ENCODE peak calls at places on chromosomes 1 and 21, in seven cellular contexts. One of them, this sample, is unnamed.
A peak's percentile ranks its signal among the peaks of the same experiment; 100 is the strongest.

GRCh38 chr1:34928865-34929496 is 469 bp downstream of the DLGAP3 start:
- DNase-seq in glutamatergic neuron: peak; percentile 49
- DNase-seq in mesothelial cell of epicardium: no peak
- DNase-seq in HFF-Myc: no peak
- DNase-seq in esophagus squamous epithelium: no peak
- DNase-seq in GM20000: peak; percentile 73
- DNase-seq in sigmoid colon: no peak
- DNase-seq in this sample: no peak

GRCh38 chr1:201493757-201494617 is 12.9 kb downstream of the CSRP1 start:
- DNase-seq in glutamatergic neuron: no peak
- DNase-seq in mesothelial cell of epicardium: peak; percentile 69
- DNase-seq in HFF-Myc: no peak
- DNase-seq in esophagus squamous epithelium: no peak
- DNase-seq in GM20000: no peak
- DNase-seq in sigmoid colon: peak; percentile 85
- DNase-seq in this sample: peak; percentile 26

GRCh38 chr21:38888956-38889605 is 83.4 kb downstream of the ETS2 start:
- DNase-seq in glutamatergic neuron: no peak
- DNase-seq in mesothelial cell of epicardium: no peak
- DNase-seq in HFF-Myc: no peak
- DNase-seq in esophagus squamous epithelium: no peak
- DNase-seq in GM20000: no peak
- DNase-seq in sigmoid colon: no peak
- DNase-seq in this sample: no peak

GRCh38 chr1:109739738-109740614 is 862 bp downstream of the GSTM3 start:
- DNase-seq in glutamatergic neuron: peak; percentile 81
- DNase-seq in mesothelial cell of epicardium: peak; percentile 89
- DNase-seq in HFF-Myc: no peak
- DNase-seq in esophagus squamous epithelium: no peak
- DNase-seq in GM20000: peak; percentile 82
- DNase-seq in sigmoid colon: peak; percentile 90
- DNase-seq in this sample: peak; percentile 92

GRCh38 chr21:38254970-38255369 is 1.8 kb upstream of the KCNJ15 start:
- DNase-seq in glutamatergic neuron: no peak
- DNase-seq in mesothelial cell of epicardium: no peak
- DNase-seq in HFF-Myc: no peak
- DNase-seq in esophagus squamous epithelium: no peak
- DNase-seq in GM20000: no peak
- DNase-seq in sigmoid colon: no peak
- DNase-seq in this sample: no peak

GRCh38 chr1:16275591-16275990 is 38.6 kb upstream of the CPLANE2 start:
- DNase-seq in glutamatergic neuron: no peak
- DNase-seq in mesothelial cell of epicardium: no peak
- DNase-seq in HFF-Myc: no peak
- DNase-seq in esophagus squamous epithelium: no peak
- DNase-seq in GM20000: no peak
- DNase-seq in sigmoid colon: no peak
- DNase-seq in this sample: no peak

GRCh38 chr1:240189386-240189989 is 97.8 kb downstream of the FMN2 start:
- DNase-seq in glutamatergic neuron: no peak
- DNase-seq in mesothelial cell of epicardium: peak; percentile 41
- DNase-seq in HFF-Myc: no peak
- DNase-seq in esophagus squamous epithelium: no peak
- DNase-seq in GM20000: peak; percentile 36
- DNase-seq in sigmoid colon: no peak
- DNase-seq in this sample: peak; percentile 47

GRCh38 chr1:100462291-100463040 is 75.5 kb upstream of the GPR88 start:
- DNase-seq in glutamatergic neuron: no peak
- DNase-seq in mesothelial cell of epicardium: no peak
- DNase-seq in HFF-Myc: no peak
- DNase-seq in esophagus squamous epithelium: no peak
- DNase-seq in GM20000: no peak
- DNase-seq in sigmoid colon: no peak
- DNase-seq in this sample: peak; percentile 21

GRCh38 chr1:171141336-171142051 is 43.6 kb upstream of the FMO2 start:
- DNase-seq in glutamatergic neuron: no peak
- DNase-seq in mesothelial cell of epicardium: no peak
- DNase-seq in HFF-Myc: peak; percentile 98
- DNase-seq in esophagus squamous epithelium: no peak
- DNase-seq in GM20000: no peak
- DNase-seq in sigmoid colon: peak; percentile 82
- DNase-seq in this sample: no peak
- TF ChIP-seq CTCF in glutamatergic neuron: no peak
- TF ChIP-seq CTCF in mesothelial cell of epicardium: no peak
- TF ChIP-seq CTCF in HFF-Myc: peak; percentile 41
- TF ChIP-seq CTCF in esophagus squamous epithelium: no peak
- TF ChIP-seq CTCF in GM20000: no peak
- TF ChIP-seq CTCF in sigmoid colon: no peak
- TF ChIP-seq CTCF in this sample: no peak

GRCh38 chr1:72620453-72620852 is 338.1 kb upstream of the NEGR1 start:
- DNase-seq in glutamatergic neuron: no peak
- DNase-seq in mesothelial cell of epicardium: no peak
- DNase-seq in HFF-Myc: no peak
- DNase-seq in esophagus squamous epithelium: no peak
- DNase-seq in GM20000: no peak
- DNase-seq in sigmoid colon: no peak
- DNase-seq in this sample: no peak

GRCh38 chr1:72623299-72623708 is 341.0 kb upstream of the NEGR1 start:
- DNase-seq in glutamatergic neuron: no peak
- DNase-seq in mesothelial cell of epicardium: no peak
- DNase-seq in HFF-Myc: peak; percentile 16
- DNase-seq in esophagus squamous epithelium: no peak
- DNase-seq in GM20000: peak; percentile 10
- DNase-seq in sigmoid colon: no peak
- DNase-seq in this sample: peak; percentile 7
- TF ChIP-seq CTCF in glutamatergic neuron: peak; percentile 55
- TF ChIP-seq CTCF in mesothelial cell of epicardium: peak; percentile 27
- TF ChIP-seq CTCF in HFF-Myc: peak; percentile 61
- TF ChIP-seq CTCF in esophagus squamous epithelium: peak; percentile 34
- TF ChIP-seq CTCF in GM20000: no peak
- TF ChIP-seq CTCF in sigmoid colon: no peak
- TF ChIP-seq CTCF in this sample: peak; percentile 60

GRCh38 chr1:228226956-228227791 is 19.3 kb downstream of the OBSCN start:
- DNase-seq in glutamatergic neuron: no peak
- DNase-seq in mesothelial cell of epicardium: peak; percentile 31
- DNase-seq in HFF-Myc: no peak
- DNase-seq in esophagus squamous epithelium: no peak
- DNase-seq in GM20000: no peak
- DNase-seq in sigmoid colon: no peak
- DNase-seq in this sample: no peak
- TF ChIP-seq CTCF in glutamatergic neuron: peak; percentile 18
- TF ChIP-seq CTCF in mesothelial cell of epicardium: no peak
- TF ChIP-seq CTCF in HFF-Myc: peak; percentile 43
- TF ChIP-seq CTCF in esophagus squamous epithelium: peak; percentile 33
- TF ChIP-seq CTCF in GM20000: no peak
- TF ChIP-seq CTCF in sigmoid colon: no peak
- TF ChIP-seq CTCF in this sample: no peak

GRCh38 chr1:223143760-223144248 is 756 bp upstream of the TLR5 start:
- DNase-seq in glutamatergic neuron: no peak
- DNase-seq in mesothelial cell of epicardium: no peak
- DNase-seq in HFF-Myc: no peak
- DNase-seq in esophagus squamous epithelium: no peak
- DNase-seq in GM20000: peak; percentile 62
- DNase-seq in sigmoid colon: peak; percentile 71
- DNase-seq in this sample: no peak

GRCh38 chr1:223142269-223142668 is 779 bp downstream of the TLR5 start:
- DNase-seq in glutamatergic neuron: no peak
- DNase-seq in mesothelial cell of epicardium: no peak
- DNase-seq in HFF-Myc: no peak
- DNase-seq in esophagus squamous epithelium: no peak
- DNase-seq in GM20000: no peak
- DNase-seq in sigmoid colon: peak; percentile 56
- DNase-seq in this sample: no peak

GRCh38 chr1:223144431-223144830 is 1.4 kb upstream of the TLR5 start:
- DNase-seq in glutamatergic neuron: no peak
- DNase-seq in mesothelial cell of epicardium: no peak
- DNase-seq in HFF-Myc: no peak
- DNase-seq in esophagus squamous epithelium: no peak
- DNase-seq in GM20000: no peak
- DNase-seq in sigmoid colon: peak; percentile 27
- DNase-seq in this sample: no peak

GRCh38 chr1:223144914-223145313 is 1.9 kb upstream of the TLR5 start:
- DNase-seq in glutamatergic neuron: no peak
- DNase-seq in mesothelial cell of epicardium: no peak
- DNase-seq in HFF-Myc: no peak
- DNase-seq in esophagus squamous epithelium: no peak
- DNase-seq in GM20000: no peak
- DNase-seq in sigmoid colon: peak; percentile 29
- DNase-seq in this sample: no peak

GRCh38 chr1:223142795-223143759 is at the start of gene TLR5:
- DNase-seq in glutamatergic neuron: peak; percentile 77
- DNase-seq in mesothelial cell of epicardium: peak; percentile 84
- DNase-seq in HFF-Myc: no peak
- DNase-seq in esophagus squamous epithelium: peak; percentile 47
- DNase-seq in GM20000: peak; percentile 86
- DNase-seq in sigmoid colon: peak; percentile 91
- DNase-seq in this sample: peak; percentile 92
- TF ChIP-seq CTCF in glutamatergic neuron: peak; percentile 76
- TF ChIP-seq CTCF in mesothelial cell of epicardium: peak; percentile 55
- TF ChIP-seq CTCF in HFF-Myc: peak; percentile 83
- TF ChIP-seq CTCF in esophagus squamous epithelium: peak; percentile 69
- TF ChIP-seq CTCF in GM20000: peak; percentile 0
- TF ChIP-seq CTCF in sigmoid colon: peak; percentile 56
- TF ChIP-seq CTCF in this sample: peak; percentile 56

GRCh38 chr1:31714442-31715096 is 10.8 kb upstream of the COL16A1 start:
- DNase-seq in glutamatergic neuron: peak; percentile 65
- DNase-seq in mesothelial cell of epicardium: peak; percentile 64
- DNase-seq in HFF-Myc: no peak
- DNase-seq in esophagus squamous epithelium: no peak
- DNase-seq in GM20000: no peak
- DNase-seq in sigmoid colon: peak; percentile 95
- DNase-seq in this sample: peak; percentile 58
- TF ChIP-seq CTCF in glutamatergic neuron: no peak
- TF ChIP-seq CTCF in mesothelial cell of epicardium: no peak
- TF ChIP-seq CTCF in HFF-Myc: peak; percentile 62
- TF ChIP-seq CTCF in esophagus squamous epithelium: peak; percentile 40
- TF ChIP-seq CTCF in GM20000: peak; percentile 64
- TF ChIP-seq CTCF in sigmoid colon: no peak
- TF ChIP-seq CTCF in this sample: peak; percentile 28

GRCh38 chr1:62336638-62337534 is 17.7 kb upstream of the KANK4 start:
- DNase-seq in glutamatergic neuron: no peak
- DNase-seq in mesothelial cell of epicardium: no peak
- DNase-seq in HFF-Myc: no peak
- DNase-seq in esophagus squamous epithelium: no peak
- DNase-seq in GM20000: no peak
- DNase-seq in sigmoid colon: no peak
- DNase-seq in this sample: no peak

GRCh38 chr1:62337535-62337784 is 18.2 kb upstream of the KANK4 start:
- DNase-seq in glutamatergic neuron: no peak
- DNase-seq in mesothelial cell of epicardium: no peak
- DNase-seq in HFF-Myc: no peak
- DNase-seq in esophagus squamous epithelium: no peak
- DNase-seq in GM20000: no peak
- DNase-seq in sigmoid colon: no peak
- DNase-seq in this sample: no peak

GRCh38 chr1:62341120-62341519 is 21.9 kb upstream of the KANK4 start:
- DNase-seq in glutamatergic neuron: no peak
- DNase-seq in mesothelial cell of epicardium: no peak
- DNase-seq in HFF-Myc: no peak
- DNase-seq in esophagus squamous epithelium: no peak
- DNase-seq in GM20000: no peak
- DNase-seq in sigmoid colon: no peak
- DNase-seq in this sample: no peak

GRCh38 chr1:62335656-62336055 is 16.4 kb upstream of the KANK4 start:
- DNase-seq in glutamatergic neuron: no peak
- DNase-seq in mesothelial cell of epicardium: no peak
- DNase-seq in HFF-Myc: no peak
- DNase-seq in esophagus squamous epithelium: no peak
- DNase-seq in GM20000: no peak
- DNase-seq in sigmoid colon: no peak
- DNase-seq in this sample: no peak

DNA sequence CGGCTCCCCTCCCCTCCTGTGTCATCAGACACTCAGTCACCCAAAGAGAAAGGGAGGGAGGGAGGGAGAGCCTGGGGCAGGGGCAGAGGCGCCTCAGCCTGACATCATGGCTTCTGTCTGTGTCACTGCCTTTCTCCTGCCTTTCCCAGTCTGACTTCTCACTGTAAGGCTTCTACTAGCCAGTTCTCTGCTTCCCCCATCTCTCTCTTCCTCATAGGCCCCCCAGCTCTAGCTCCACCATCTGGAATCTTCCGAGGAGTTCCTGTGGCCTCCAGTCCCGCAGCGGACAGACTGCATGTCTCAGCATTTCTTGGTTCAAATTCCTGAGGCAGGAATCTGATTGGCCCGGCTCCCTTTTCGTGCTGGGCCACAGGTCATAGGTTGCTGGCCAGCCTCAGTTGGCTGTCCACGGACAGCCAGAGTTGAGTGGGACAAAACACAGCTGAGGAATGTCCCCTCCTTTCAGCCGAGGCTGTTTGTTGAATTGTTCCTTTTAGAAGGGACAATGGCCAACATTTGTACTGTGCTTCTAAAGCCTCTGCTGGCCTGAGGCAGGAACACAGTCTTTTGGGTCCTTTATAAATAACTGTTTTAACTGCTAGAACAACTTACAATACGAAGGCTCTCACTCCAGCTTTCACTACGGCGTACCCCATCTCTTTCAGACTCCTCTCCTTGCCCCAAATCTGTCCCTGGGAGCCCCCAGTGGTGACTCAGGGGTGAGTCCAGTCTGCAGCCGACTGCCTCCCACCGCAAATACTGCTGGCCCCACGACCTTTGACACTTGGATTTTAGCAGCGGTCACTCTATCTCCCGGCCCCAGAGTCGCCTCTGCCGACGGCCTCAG is 18.8 kb upstream of the KANK4 start:
- DNase-seq in glutamatergic neuron: no peak
- DNase-seq in mesothelial cell of epicardium: no peak
- DNase-seq in HFF-Myc: no peak
- DNase-seq in esophagus squamous epithelium: no peak
- DNase-seq in GM20000: no peak
- DNase-seq in sigmoid colon: no peak
- DNase-seq in this sample: peak; percentile 27
- TF ChIP-seq CTCF in glutamatergic neuron: no peak
- TF ChIP-seq CTCF in mesothelial cell of epicardium: no peak
- TF ChIP-seq CTCF in HFF-Myc: no peak
- TF ChIP-seq CTCF in esophagus squamous epithelium: no peak
- TF ChIP-seq CTCF in GM20000: no peak
- TF ChIP-seq CTCF in sigmoid colon: no peak
- TF ChIP-seq CTCF in this sample: no peak